ENCODE peak calls at places on chromosomes 11 and 22, in five cellular contexts. F is ovary; E is CD8-positive, alpha-beta T cell; K is heart left ventricle; H is GM23248. T is an unnamed sample.
A peak's percentile ranks its signal among the peaks of the same experiment; 100 is the strongest.

GRCh38 chr22:41544671-41545476 is 604 bp upstream of the POLR3H start:
- DNase-seq in F (no peak), E (no peak), K (no peak), H (peak; percentile 41), T (no peak)

GRCh38 chr11:726278-726915 is 20.4 kb downstream of the EPS8L2 start:
- DNase-seq in F (peak; percentile 54), E (peak; percentile 76), K (no peak), H (peak; percentile 73), T (peak; percentile 94)

GRCh38 chr22:38735465-38736256 is 20.1 kb downstream of the SUN2 start:
- DNase-seq in F (no peak), E (peak; percentile 59), K (no peak), H (no peak), T (peak; percentile 54)

GRCh38 chr11:13238879-13239514 is 38.6 kb upstream of the BMAL1 start:
- DNase-seq in F (peak; percentile 48), E (peak; percentile 61), K (no peak), H (peak; percentile 72), T (peak; percentile 30)

GRCh38 chr11:75815345-75815983 is 454 bp downstream of the UVRAG start:
- DNase-seq in F (peak; percentile 56), E (no peak), K (peak; percentile 50), H (peak; percentile 68), T (peak; percentile 47)

GRCh38 chr11:126793596-126793995 is 207.0 kb downstream of the KIRREL3 start:
- DNase-seq in F (no peak), E (no peak), K (no peak), H (no peak), T (peak; percentile 11)

GRCh38 chr11:68106165-68106940 is 14.8 kb downstream of the CHKA start:
- DNase-seq in F (no peak), E (no peak), K (no peak), H (no peak), T (peak; percentile 83)

GRCh38 chr11:122259149-122259821 is 143.3 kb upstream of the BLID start:
- DNase-seq in F (no peak), E (no peak), K (no peak), H (no peak), T (no peak)

GRCh38 chr22:46957521-46957920 is 195.1 kb downstream of the TBC1D22A start:
- DNase-seq in F (no peak), E (no peak), K (no peak), H (no peak), T (no peak)

GRCh38 chr11:115181480-115181879 is 322.7 kb downstream of the CADM1 start:
- DNase-seq in F (no peak), E (no peak), K (no peak), H (no peak), T (peak; percentile 49)

DNA sequence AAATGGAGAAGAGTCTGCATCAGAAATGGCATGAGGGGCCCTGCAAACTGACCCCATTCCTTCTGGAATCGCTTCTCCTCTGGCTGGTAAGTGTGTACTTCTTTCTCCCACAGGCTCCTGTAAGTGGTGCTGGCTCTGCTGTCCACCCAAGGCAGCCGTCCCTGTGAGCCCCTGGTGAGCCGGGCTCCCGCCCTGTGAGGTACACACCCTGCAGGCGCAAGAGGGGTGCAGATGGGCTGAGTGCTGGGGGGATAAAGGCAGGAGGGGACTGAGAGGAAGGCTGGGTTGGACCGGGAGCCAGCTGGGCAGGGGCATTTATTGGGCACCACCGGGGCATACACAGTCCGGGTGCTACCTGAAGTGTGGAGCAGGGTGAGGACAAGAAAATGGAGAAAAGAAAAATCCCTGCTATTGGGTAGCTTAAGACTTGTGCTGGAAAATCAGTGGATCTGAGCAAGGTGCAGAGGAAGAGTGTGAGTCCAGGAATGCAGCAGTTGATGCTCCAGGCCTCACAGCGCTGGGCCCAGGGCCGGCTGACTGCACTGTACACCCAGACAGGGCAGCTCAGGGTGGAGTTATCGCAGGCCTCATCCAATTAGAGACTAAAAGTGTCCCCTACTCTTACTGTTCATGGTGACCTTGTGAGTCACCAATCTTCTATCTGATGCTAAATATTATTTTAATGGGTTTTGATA is 455.1 kb upstream of the B3GAT1 start:
- DNase-seq in F (no peak), E (no peak), K (no peak), H (no peak), T (no peak)
- H3K27ac ChIP-seq in F (no peak overlapping the region), E (no peak overlapping the region), K (no peak overlapping the region), H (no peak overlapping the region), T (no peak overlapping the region)

GRCh38 chr22:32202161-32202538 is 2.7 kb downstream of the RFPL2 start:
- DNase-seq in F (no peak), E (no peak), K (no peak), H (no peak), T (no peak)
- H3K27me3 ChIP-seq in F (no peaks in the 10 kb centered on the region), E (peaks cover 5% of the 10 kb centered on the region), K (peaks cover 15% of the 10 kb centered on the region), H (peaks cover 11% of the 10 kb centered on the region), T (no peaks in the 10 kb centered on the region)

DNA sequence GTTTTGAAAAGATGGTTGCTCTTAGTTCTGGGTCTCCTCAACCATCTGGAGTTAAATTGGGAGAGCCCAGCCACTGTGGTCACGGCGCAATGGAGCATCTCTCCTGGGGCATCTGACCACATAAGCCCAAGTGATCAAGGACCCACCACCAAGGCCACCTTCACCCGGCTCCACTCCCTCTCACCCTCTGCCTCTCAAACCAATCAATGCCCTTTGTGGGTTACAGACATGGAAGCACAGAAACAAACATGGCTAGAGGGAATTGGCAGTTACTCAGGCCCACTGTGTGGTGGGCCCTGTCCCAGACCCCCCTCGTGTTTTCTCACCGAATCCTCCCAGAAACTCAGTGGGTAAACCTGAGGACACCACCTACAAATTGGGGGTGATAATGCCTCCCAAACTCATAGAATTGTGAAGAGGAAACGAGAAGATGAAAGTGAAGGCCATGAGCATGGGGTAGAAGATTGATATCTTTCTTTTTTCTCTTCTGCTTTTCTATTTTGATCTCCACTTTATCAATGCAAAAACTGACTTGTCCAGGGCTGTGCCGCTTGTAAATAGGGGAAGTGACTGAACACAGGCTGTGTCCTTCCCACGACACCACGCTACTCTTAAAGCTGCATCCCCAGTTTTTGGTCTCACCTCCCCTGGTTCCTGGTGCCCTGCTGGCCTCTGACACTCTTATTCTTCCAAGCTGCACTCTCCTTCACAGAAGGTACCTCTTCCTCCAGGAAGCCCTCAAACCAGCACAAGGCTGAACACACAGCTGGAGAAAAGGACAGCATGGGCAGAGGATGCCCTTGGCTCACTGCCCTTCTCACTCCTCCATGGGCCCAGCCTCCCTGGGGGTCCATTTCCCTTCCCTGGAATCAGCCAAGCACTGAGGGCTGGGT is 52.0 kb downstream of the IRAG1 start:
- DNase-seq in F (no peak), E (no peak), K (no peak), H (no peak), T (no peak)
- H3K27ac ChIP-seq in F (no peak overlapping the region), E (no peak overlapping the region), K (no peak overlapping the region), H (no peak overlapping the region), T (no peak overlapping the region)

GRCh38 chr11:117669616-117670015 is 127.4 kb downstream of the DSCAML1 start:
- DNase-seq in F (no peak), E (no peak), K (no peak), H (no peak), T (no peak)
- H3K27me3 ChIP-seq in F (no peaks in the 10 kb centered on the region), E (no peaks in the 10 kb centered on the region), K (no peaks in the 10 kb centered on the region), H (peaks cover 5% of the 10 kb centered on the region), T (no peaks in the 10 kb centered on the region)

GRCh38 chr11:61609000-61609969 is 28.4 kb upstream of the SYT7 start:
- DNase-seq in F (no peak), E (no peak), K (no peak), H (no peak), T (no peak)
- H3K27ac ChIP-seq in F (no peak overlapping the region), E (no peak overlapping the region), K (no peak overlapping the region), H (no peak overlapping the region), T (no peak overlapping the region)

DNA sequence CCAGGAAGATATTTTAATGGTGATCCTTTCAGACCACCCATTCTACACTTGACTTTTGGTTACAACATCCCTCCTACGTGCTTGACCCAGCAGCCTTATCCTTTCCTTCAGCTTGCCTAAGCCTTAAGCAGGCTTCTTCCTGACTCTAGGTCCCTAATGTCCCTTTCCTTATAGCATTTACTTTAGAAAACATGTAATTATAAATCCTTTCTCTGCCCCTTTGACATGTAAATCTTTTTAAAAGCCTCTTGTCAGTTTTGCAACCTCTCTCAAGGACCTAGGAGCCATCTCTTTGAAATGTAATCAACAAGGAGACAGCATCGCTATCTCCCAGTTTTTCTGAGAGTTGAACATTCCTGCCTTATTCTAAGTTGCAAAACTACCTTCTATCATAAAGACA is 1255.2 kb downstream of the LRRC4C start:
- DNase-seq in F (no peak), E (no peak), K (no peak), H (no peak), T (no peak)
- H3K27me3 ChIP-seq in F (no peaks in the 10 kb centered on the region), E (no peaks in the 10 kb centered on the region), K (no peaks in the 10 kb centered on the region), H (no peaks in the 10 kb centered on the region), T (no peaks in the 10 kb centered on the region)

GRCh38 chr11:94934362-94934761 is 39.0 kb downstream of the CWC15 start:
- DNase-seq in F (no peak), E (no peak), K (no peak), H (peak; percentile 73), T (no peak)
- H3K27ac ChIP-seq in F (no peak overlapping the region), E (no peak overlapping the region), K (no peak overlapping the region), H (peak overlapping the region; percentile 91), T (no peak overlapping the region)

T was measured in thyroid gland.